ENCODE peak calls at places on chromosomes 11 and 22, in seven cellular contexts. O is left colon; M is SJCRH30; J is neural crest cell; B is NCI-H345; X is Calu3; Z is activated CD8-positive, alpha-beta memory T cell treated with anti-CD3 and anti-CD28 coated beads, Interleukin-2, amount 10 ng/mL, durations not matched to agents 7 days and 5 days. A is an unnamed sample.

GRCh38 chr11:1773131-1773510 is 9.4 kb upstream of the CTSD start:
- DNase-seq in Z (no peak), X (no peak), B (no peak), O (no peak), M (no peak), J (no peak), A (no peak)

GRCh38 chr11:32088117-32088941 is 2.5 kb upstream of the RCN1 start:
- DNase-seq in J (no peak), Z (no peak), X (peak), O (no peak), B (peak), M (peak), A (peak)

GRCh38 chr11:60133917-60134316 is 45.5 kb downstream of the MS4A2 start:
- DNase-seq in B (no peak), Z (no peak), X (no peak), O (no peak), J (no peak), M (no peak), A (no peak)

GRCh38 chr22:19919701-19920363 is 21.7 kb upstream of the COMT start:
- DNase-seq in O (no peak), J (no peak), Z (no peak), B (no peak), M (no peak), X (no peak), A (no peak)

GRCh38 chr11:111906680-111907079 is 4.9 kb downstream of the CRYAB start:
- DNase-seq in B (no peak), M (no peak), X (no peak), Z (no peak), O (no peak), J (no peak), A (no peak)

GRCh38 chr11:72553748-72554147 is 119.4 kb upstream of the CLPB start:
- DNase-seq in Z (peak), X (no peak), M (peak), J (no peak), B (no peak), O (peak), A (peak)

GRCh38 chr11:48170176-48170839 is 46.3 kb upstream of the OR4B1 start:
- DNase-seq in O (no peak), Z (no peak), X (no peak), B (no peak), J (no peak), M (no peak), A (no peak)

GRCh38 chr22:25852223-25852622 is 110.2 kb downstream of the MYO18B start:
- DNase-seq in M (no peak), O (no peak), Z (no peak), B (no peak), X (no peak), J (no peak), A (no peak)

GRCh38 chr11:110971110-110971509 is 258.9 kb upstream of the ARHGAP20 start:
- DNase-seq in O (no peak), Z (no peak), X (no peak), M (no peak), B (no peak), J (no peak), A (peak)

GRCh38 chr22:47171441-47172221 is 409.2 kb downstream of the TBC1D22A start:
- DNase-seq in M (no peak), O (peak), J (no peak), X (no peak), B (no peak), Z (no peak), A (no peak)

GRCh38 chr22:42404266-42404665 is 27.9 kb downstream of the NFAM1 start:
- DNase-seq in Z (no peak), J (no peak), X (no peak), B (no peak), O (no peak), M (no peak), A (no peak)

GRCh38 chr11:75277991-75278790 is 37.6 kb downstream of the TPBGL start:
- DNase-seq in J (no peak), B (no peak), M (no peak), X (no peak), O (no peak), Z (peak), A (no peak)

GRCh38 chr11:37504066-37504611 is 906.1 kb upstream of the RAG2 start:
- DNase-seq in X (peak), Z (no peak), M (peak), B (no peak), J (no peak), O (no peak), A (no peak)

GRCh38 chr11:30392221-30392784 is 69.4 kb downstream of the ARL14EP start:
- DNase-seq in M (peak), B (no peak), X (no peak), Z (no peak), O (no peak), J (no peak), A (no peak)

GRCh38 chr22:42437488-42438292 is 5.5 kb upstream of the NFAM1 start:
- DNase-seq in B (peak), X (peak), O (peak), Z (peak), J (peak), M (peak), A (peak)

GRCh38 chr11:69808708-69809107 is 10.5 kb downstream of the FGF3 start:
- DNase-seq in Z (no peak), X (no peak), J (no peak), M (peak), B (no peak), O (no peak), A (no peak)

GRCh38 chr11:128502736-128503135 is 84.6 kb downstream of the ETS1 start:
- DNase-seq in X (peak), M (peak), Z (no peak), B (no peak), O (peak), J (no peak), A (no peak)

GRCh38 chr11:63709336-63709735 is 28.0 kb downstream of the RTN3 start:
- DNase-seq in J (no peak), O (no peak), Z (no peak), B (no peak), X (no peak), M (no peak), A (no peak)

GRCh38 chr22:30392661-30393321 is 4.0 kb upstream of the SEC14L2 start:
- DNase-seq in Z (no peak), X (no peak), O (no peak), J (no peak), B (no peak), M (peak), A (no peak)

GRCh38 chr11:8719260-8720190 is 36.9 kb downstream of the RPL27A start:
- DNase-seq in X (peak), J (no peak), M (peak), Z (no peak), B (no peak), O (no peak), A (peak)

GRCh38 chr11:129815596-129816461 is at the start of gene TMEM45B:
- DNase-seq in O (peak), J (peak), Z (no peak), B (peak), M (no peak), X (peak), A (peak)

GRCh38 chr11:70255717-70256116 is 14.8 kb upstream of the PPFIA1 start:
- DNase-seq in J (no peak), M (no peak), O (no peak), Z (no peak), B (no peak), X (no peak), A (no peak)

GRCh38 chr11:64305691-64306562 is 603 bp downstream of the ESRRA start:
- DNase-seq in B (peak), J (peak), Z (peak), O (peak), M (peak), X (peak), A (peak)

GRCh38 chr11:48043998-48044512 is 63.7 kb downstream of the PTPRJ start:
- DNase-seq in X (no peak), O (no peak), J (no peak), M (no peak), Z (no peak), B (no peak), A (no peak)

GRCh38 chr11:12743834-12744449 is 69.7 kb downstream of the TEAD1 start:
- DNase-seq in O (no peak), B (no peak), X (no peak), J (no peak), Z (no peak), M (no peak), A (no peak)

GRCh38 chr11:124329787-124330478 is 9.9 kb upstream of the OR8D2 start:
- DNase-seq in J (no peak), M (no peak), X (no peak), O (no peak), Z (no peak), B (no peak), A (peak)

GRCh38 chr22:41801886-41802285 is 1.4 kb downstream of the CCDC134 start:
- DNase-seq in X (no peak), B (no peak), O (no peak), M (no peak), J (no peak), Z (no peak), A (no peak)

GRCh38 chr11:11620966-11621880 is 582 bp downstream of the GALNT18 start:
- DNase-seq in Z (peak), J (peak), X (peak), O (peak), B (peak), M (peak), A (peak)

GRCh38 chr22:41561788-41562187 is 978 bp downstream of the CSDC2 start:
- DNase-seq in Z (no peak), X (no peak), O (no peak), B (no peak), J (no peak), M (no peak), A (no peak)

GRCh38 chr11:58011771-58012170 is 11.9 kb upstream of the OR9Q1 start:
- DNase-seq in B (no peak), X (no peak), Z (no peak), M (no peak), O (no peak), J (no peak), A (no peak)

GRCh38 chr11:44938066-44938691 is 12.5 kb downstream of the TP53I11 start:
- DNase-seq in X (no peak), J (no peak), Z (no peak), O (no peak), B (no peak), M (no peak), A (no peak)